ENCODE peak calls at places on chromosomes 2 and 18, in ten cellular contexts. B is AG10803; L is upper lobe of right lung; Y is HFF-Myc; W is KG1; S is iris pigment epithelial cell; N is activated CD8-positive, alpha-beta memory T cell treated with anti-CD3 and anti-CD28 coated beads, Interleukin-2, amount 50 U/mL, for 4 hours; V is activated effector memory CD4-positive, alpha-beta T cell treated with anti-CD3 and anti-CD28 coated beads, Interleukin-2, amount 50 U/mL, for 16 hours; X is T-helper 2 cell; G is HTR-8/SVneo. T is an unnamed sample.

GRCh38 chr2:70124983-70125480 is 37.8 kb downstream of the PCBP1 start:
- DNase-seq in B (peak; percentile 42), L (peak; percentile 88), Y (no peak), W (no peak), S (no peak), N (peak; percentile 67), V (peak; percentile 86), X (peak; percentile 40), G (peak; percentile 34), T (peak; percentile 59)

GRCh38 chr2:14831458-14831857 is 198.9 kb downstream of the LRATD1 start:
- DNase-seq in B (peak; percentile 48), L (no peak), Y (no peak), W (no peak), S (peak; percentile 6), N (no peak), V (no peak), X (no peak), G (no peak), T (no peak)

GRCh38 chr18:31918733-31919132 is 24.2 kb downstream of the TRAPPC8 start:
- DNase-seq in B (no peak), L (no peak), Y (no peak), W (no peak), S (no peak), N (no peak), V (no peak), X (no peak), G (no peak), T (no peak)

GRCh38 chr2:28326873-28327495 is 65.7 kb upstream of the FOSL2 start:
- DNase-seq in B (peak; percentile 43), L (no peak), Y (no peak), W (no peak), S (no peak), N (no peak), V (no peak), X (no peak), G (no peak), T (no peak)

GRCh38 chr2:191748528-191749180 is 70.7 kb downstream of the NABP1 start:
- DNase-seq in B (no peak), L (no peak), Y (no peak), W (no peak), S (peak; percentile 68), N (no peak), V (no peak), X (no peak), G (no peak), T (no peak)

GRCh38 chr2:80459028-80459427 is 154.5 kb upstream of the LRRTM1 start:
- DNase-seq in B (no peak), L (no peak), Y (no peak), W (no peak), S (no peak), N (no peak), V (no peak), X (no peak), G (no peak), T (no peak)

GRCh38 chr2:44883356-44883755 is 58.1 kb upstream of the SIX3 start:
- DNase-seq in B (no peak), L (no peak), Y (no peak), W (no peak), S (no peak), N (no peak), V (no peak), X (no peak), G (no peak), T (no peak)

GRCh38 chr2:17918789-17919188 is 40.3 kb downstream of the KCNS3 start:
- DNase-seq in B (no peak), L (no peak), Y (no peak), W (no peak), S (no peak), N (no peak), V (no peak), X (no peak), G (no peak), T (no peak)

GRCh38 chr18:48841381-48842258 is 109.1 kb downstream of the SMAD7 start:
- DNase-seq in B (peak; percentile 74), L (peak; percentile 89), Y (no peak), W (no peak), S (peak; percentile 86), N (no peak), V (peak; percentile 60), X (no peak), G (no peak), T (peak; percentile 77)

GRCh38 chr18:35671952-35672603 is 90.5 kb downstream of the GALNT1 start:
- DNase-seq in B (no peak), L (no peak), Y (no peak), W (no peak), S (peak; percentile 14), N (no peak), V (no peak), X (no peak), G (no peak), T (no peak)

GRCh38 chr18:45962461-45962860 is 4.7 kb downstream of the EPG5 start:
- DNase-seq in B (peak; percentile 72), L (no peak), Y (no peak), W (no peak), S (peak; percentile 85), N (no peak), V (peak; percentile 75), X (no peak), G (no peak), T (no peak)

GRCh38 chr18:76518543-76519155 is 23.6 kb upstream of the ZNF516 start:
- DNase-seq in B (no peak), L (no peak), Y (no peak), W (no peak), S (peak; percentile 62), N (no peak), V (no peak), X (no peak), G (no peak), T (no peak)

GRCh38 chr2:119771331-119771730 is 11.6 kb downstream of the PTPN4 start:
- DNase-seq in B (no peak), L (no peak), Y (no peak), W (no peak), S (no peak), N (no peak), V (no peak), X (no peak), G (no peak), T (no peak)

GRCh38 chr2:160372010-160372356 is 121.6 kb downstream of the RBMS1 start:
- DNase-seq in B (no peak), L (no peak), Y (no peak), W (no peak), S (no peak), N (no peak), V (no peak), X (no peak), G (no peak), T (no peak)

T was measured in chondrocyte.